ENCODE peak calls at places on chromosomes 6 and 20, in seven cellular contexts. S is body of pancreas, W is tibial nerve, G is A549, T is heart right ventricle, A is left lung, E is hepatocyte. F is an unnamed sample.
A peak's percentile ranks its signal among the peaks of the same experiment; 100 is the strongest.

GRCh38 chr6:36969240-36969691 is 14.7 kb downstream of the PI16 start:
- DNase-seq in S (no peak), W (no peak), G (no peak), T (no peak), A (peak; percentile 69), E (no peak), F (no peak)

GRCh38 chr6:106363401-106364138 is 3.1 kb downstream of the CRYBG1 start:
- DNase-seq in S (no peak), W (no peak), G (no peak), T (no peak), A (no peak), E (no peak), F (no peak)

GRCh38 chr6:67952121-67952520 is 683.0 kb upstream of the ADGRB3 start:
- DNase-seq in S (no peak), W (no peak), G (no peak), T (no peak), A (no peak), E (peak; percentile 4), F (no peak)

GRCh38 chr6:6629416-6629815 is 40.9 kb downstream of the LY86 start:
- DNase-seq in S (no peak), W (no peak), G (peak; percentile 9), T (no peak), A (no peak), E (no peak), F (no peak)

GRCh38 chr6:144897441-144897921 is 612.3 kb downstream of the UTRN start:
- DNase-seq in S (no peak), W (no peak), G (peak; percentile 62), T (no peak), A (no peak), E (peak; percentile 16), F (no peak)

GRCh38 chr6:8435845-8436168 is 462 bp upstream of the SLC35B3 start:
- DNase-seq in S (no peak), W (no peak), G (no peak), T (no peak), A (no peak), E (no peak), F (no peak)

GRCh38 chr6:76940186-76940585 is 523.1 kb downstream of the HTR1B start:
- DNase-seq in S (no peak), W (no peak), G (no peak), T (no peak), A (no peak), E (no peak), F (no peak)

GRCh38 chr6:133165235-133165634 is 75.9 kb upstream of the EYA4 start:
- DNase-seq in S (no peak), W (no peak), G (no peak), T (no peak), A (no peak), E (no peak), F (no peak)

GRCh38 chr6:149888113-149888512 is 9.8 kb downstream of the RAET1E start:
- DNase-seq in S (no peak), W (no peak), G (peak; percentile 81), T (no peak), A (no peak), E (peak; percentile 36), F (no peak)

GRCh38 chr6:125197795-125198269 is 44.3 kb downstream of the TPD52L1 start:
- DNase-seq in S (peak; percentile 96), W (peak; percentile 63), G (peak; percentile 90), T (peak; percentile 71), A (peak; percentile 73), E (peak; percentile 67), F (no peak)

GRCh38 chr6:144955853-144956252 is 670.7 kb downstream of the UTRN start:
- DNase-seq in S (no peak), W (no peak), G (peak; percentile 27), T (no peak), A (no peak), E (no peak), F (no peak)

GRCh38 chr6:130671119-130672104 is 155.8 kb upstream of the SMLR1 start:
- DNase-seq in S (no peak), W (peak; percentile 56), G (no peak), T (peak; percentile 25), A (no peak), E (no peak), F (no peak)

GRCh38 chr6:3139090-3139903 is 18.0 kb downstream of the TUBB2A start:
- DNase-seq in S (peak; percentile 91), W (peak; percentile 60), G (peak; percentile 36), T (peak; percentile 50), A (peak; percentile 81), E (peak; percentile 82), F (no peak)

GRCh38 chr20:49894073-49894470 is 21.3 kb downstream of the SPATA2 start:
- DNase-seq in S (no peak), W (no peak), G (no peak), T (no peak), A (no peak), E (no peak), F (no peak)

GRCh38 chr6:90714319-90714718 is 127.4 kb upstream of the MAP3K7 start:
- DNase-seq in S (no peak), W (no peak), G (no peak), T (no peak), A (no peak), E (no peak), F (no peak)

GRCh38 chr6:121520337-121521163 is 85.1 kb downstream of the GJA1 start:
- DNase-seq in S (no peak), W (no peak), G (peak; percentile 84), T (no peak), A (no peak), E (no peak), F (no peak)

DNA sequence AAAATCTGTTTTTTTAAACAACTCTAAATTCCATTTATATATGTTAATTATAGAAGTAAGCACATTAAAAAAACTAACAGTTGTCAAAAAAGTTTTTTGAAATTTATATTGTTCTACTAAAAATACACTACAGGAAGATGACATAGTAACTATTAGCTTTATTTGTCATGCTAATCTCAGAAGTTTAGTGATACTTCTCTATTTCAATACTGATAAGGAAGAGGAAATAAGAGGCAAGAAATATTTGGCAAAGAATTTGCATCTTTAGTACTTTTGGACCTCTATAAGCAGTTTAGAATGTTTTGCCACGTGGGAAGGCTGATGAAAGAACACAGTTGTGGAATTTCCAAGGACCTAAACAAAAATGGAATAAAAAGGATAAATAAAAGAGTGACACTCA is 12.6 kb downstream of the IFNGR1 start:
- DNase-seq in S (no peak), W (no peak), G (no peak), T (no peak), A (no peak), E (no peak), F (no peak)
- H3K9me3 ChIP-seq in S (no peaks in the 10 kb centered on the region), W (peaks cover 8% of the 10 kb centered on the region), G (peaks cover 6% of the 10 kb centered on the region), T (peaks cover 10% of the 10 kb centered on the region), A (no peaks in the 10 kb centered on the region), E (no peaks in the 10 kb centered on the region), F (no peaks in the 10 kb centered on the region)

GRCh38 chr20:48006036-48006833 is 221.0 kb upstream of the SULF2 start:
- DNase-seq in S (no peak), W (no peak), G (no peak), T (no peak), A (no peak), E (no peak), F (no peak)

GRCh38 chr20:48010623-48011022 is 225.3 kb upstream of the SULF2 start:
- DNase-seq in S (no peak), W (no peak), G (no peak), T (no peak), A (no peak), E (no peak), F (no peak)

GRCh38 chr20:48008850-48009535 is 223.7 kb upstream of the SULF2 start:
- DNase-seq in S (no peak), W (no peak), G (no peak), T (no peak), A (no peak), E (no peak), F (no peak)

GRCh38 chr20:48011025-48011424 is 225.7 kb upstream of the SULF2 start:
- DNase-seq in S (no peak), W (no peak), G (no peak), T (no peak), A (no peak), E (no peak), F (no peak)

DNA sequence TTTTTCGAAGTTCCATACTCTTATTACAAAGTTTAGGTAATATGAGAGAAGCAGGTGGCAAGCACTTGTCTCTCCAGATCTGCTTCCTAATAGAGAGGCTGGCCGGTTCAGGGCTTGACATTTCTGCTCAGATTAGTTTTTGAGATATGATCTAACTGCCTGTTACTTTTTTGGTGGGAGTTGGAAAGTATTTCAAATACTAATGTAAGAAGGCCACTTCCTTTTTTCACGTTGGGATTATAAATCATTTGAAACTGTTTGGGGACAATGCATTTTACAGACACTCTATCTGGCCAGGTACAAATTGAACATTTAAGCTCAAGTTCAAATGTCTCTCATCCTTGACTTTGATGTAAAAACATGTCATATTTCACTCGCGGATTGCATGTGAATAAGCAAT is 222.1 kb upstream of the SULF2 start:
- DNase-seq in S (no peak), W (no peak), G (no peak), T (no peak), A (no peak), E (no peak), F (no peak)
- H3K9me3 ChIP-seq in S (no peaks in the 10 kb centered on the region), W (peaks cover 27% of the 10 kb centered on the region), G (peaks cover 32% of the 10 kb centered on the region), T (peaks cover 9% of the 10 kb centered on the region), A (peaks cover 18% of the 10 kb centered on the region), E (peaks cover 4% of the 10 kb centered on the region), F (peaks cover 3% of the 10 kb centered on the region)

DNA sequence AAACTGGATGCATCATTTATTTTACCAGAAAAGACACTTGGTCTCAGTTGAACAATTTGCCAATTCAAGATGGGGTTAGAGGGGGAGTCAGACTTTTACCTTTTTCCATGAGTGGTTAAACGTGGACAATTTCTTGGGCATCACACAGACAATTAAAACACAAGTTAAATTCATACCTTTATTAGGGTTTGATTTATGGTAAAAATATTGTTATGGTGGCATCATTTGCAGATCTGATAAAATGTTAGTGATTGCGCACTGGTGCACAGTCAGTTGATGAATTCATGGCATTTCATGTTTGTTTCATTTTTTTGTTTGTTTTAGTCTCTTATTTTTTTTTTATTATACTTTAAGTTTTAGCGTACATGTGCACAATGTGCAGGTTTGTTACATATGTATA is 399.9 kb downstream of the DOK5 start:
- DNase-seq in S (no peak), W (no peak), G (no peak), T (no peak), A (no peak), E (no peak), F (no peak)
- H3K9me3 ChIP-seq in S (no peaks in the 10 kb centered on the region), W (peaks cover 5% of the 10 kb centered on the region), G (no peaks in the 10 kb centered on the region), T (no peaks in the 10 kb centered on the region), A (peaks cover 2% of the 10 kb centered on the region), E (no peaks in the 10 kb centered on the region), F (no peaks in the 10 kb centered on the region)

GRCh38 chr20:11516448-11516847 is 401.2 kb upstream of the BTBD3 start:
- DNase-seq in S (no peak), W (no peak), G (no peak), T (no peak), A (no peak), E (no peak), F (no peak)

GRCh38 chr20:11522359-11522758 is 395.3 kb upstream of the BTBD3 start:
- DNase-seq in S (no peak), W (no peak), G (no peak), T (no peak), A (no peak), E (no peak), F (no peak)

GRCh38 chr20:11521831-11522230 is 395.9 kb upstream of the BTBD3 start:
- DNase-seq in S (no peak), W (no peak), G (no peak), T (no peak), A (no peak), E (no peak), F (no peak)

DNA sequence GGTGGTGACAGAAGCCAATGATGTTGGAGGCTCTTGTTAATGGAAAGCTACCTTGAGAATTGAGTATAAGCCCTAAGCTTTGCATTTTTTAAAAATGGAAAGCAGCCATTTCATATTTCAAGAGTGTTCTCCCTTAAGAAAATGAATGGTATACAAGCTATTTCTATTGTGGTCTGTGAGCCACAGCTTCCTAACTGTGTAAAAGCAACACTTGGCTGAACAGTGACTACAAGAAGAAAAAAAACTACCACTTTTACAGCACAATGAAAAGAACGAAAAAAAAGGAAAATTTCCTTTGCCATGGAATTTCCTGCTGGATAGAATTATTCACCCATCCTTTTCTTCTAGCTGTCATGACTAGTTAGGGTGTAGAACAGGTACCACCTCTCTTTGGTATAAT is 397.1 kb upstream of the BTBD3 start:
- DNase-seq in S (no peak), W (no peak), G (no peak), T (no peak), A (no peak), E (no peak), F (no peak)
- H3K9me3 ChIP-seq in S (no peaks in the 10 kb centered on the region), W (peaks cover 19% of the 10 kb centered on the region), G (peaks cover 20% of the 10 kb centered on the region), T (peaks cover 25% of the 10 kb centered on the region), A (peaks cover 4% of the 10 kb centered on the region), E (no peaks in the 10 kb centered on the region), F (peaks cover 2% of the 10 kb centered on the region)

F was measured in T-helper 17 cell.